ENCODE peak calls at places on chromosomes 11 and 22, in six cellular contexts. One of them, this sample, is unnamed.

GRCh38 chr11:118290923-118291322 is 13.6 kb upstream of the CD3E start:
- DNase-seq in HS-5: no peak
- DNase-seq in astrocyte of the spinal cord: no peak
- DNase-seq in activated gamma-delta T cell treated with Interleukin-2 at 50 U/mL for 16 hours: peak; percentile 39
- DNase-seq in HS-27A: no peak
- DNase-seq in stimulated activated CD4-positive, alpha-beta T cell treated with anti-CD3 and anti-CD28 coated beads, Interleukin-4, amount 100 ng/mL, for 24 hours: peak; percentile 51
- DNase-seq in this sample: peak; percentile 4

GRCh38 chr11:116690623-116691022 is 82.2 kb downstream of the BUD13 start:
- DNase-seq in HS-5: no peak
- DNase-seq in astrocyte of the spinal cord: no peak
- DNase-seq in activated gamma-delta T cell treated with Interleukin-2 at 50 U/mL for 16 hours: no peak
- DNase-seq in HS-27A: no peak
- DNase-seq in stimulated activated CD4-positive, alpha-beta T cell treated with anti-CD3 and anti-CD28 coated beads, Interleukin-4, amount 100 ng/mL, for 24 hours: no peak
- DNase-seq in this sample: no peak

GRCh38 chr11:8760896-8761295 is 78.3 kb downstream of the RPL27A start:
- DNase-seq in HS-5: no peak
- DNase-seq in astrocyte of the spinal cord: no peak
- DNase-seq in activated gamma-delta T cell treated with Interleukin-2 at 50 U/mL for 16 hours: no peak
- DNase-seq in HS-27A: no peak
- DNase-seq in stimulated activated CD4-positive, alpha-beta T cell treated with anti-CD3 and anti-CD28 coated beads, Interleukin-4, amount 100 ng/mL, for 24 hours: no peak
- DNase-seq in this sample: no peak

GRCh38 chr11:128462802-128463385 is 124.5 kb downstream of the ETS1 start:
- DNase-seq in HS-5: no peak
- DNase-seq in astrocyte of the spinal cord: no peak
- DNase-seq in activated gamma-delta T cell treated with Interleukin-2 at 50 U/mL for 16 hours: no peak
- DNase-seq in HS-27A: no peak
- DNase-seq in stimulated activated CD4-positive, alpha-beta T cell treated with anti-CD3 and anti-CD28 coated beads, Interleukin-4, amount 100 ng/mL, for 24 hours: no peak
- DNase-seq in this sample: no peak

GRCh38 chr22:28819253-28820096 is 19.1 kb upstream of the XBP1 start:
- DNase-seq in HS-5: no peak
- DNase-seq in astrocyte of the spinal cord: no peak
- DNase-seq in activated gamma-delta T cell treated with Interleukin-2 at 50 U/mL for 16 hours: no peak
- DNase-seq in HS-27A: no peak
- DNase-seq in stimulated activated CD4-positive, alpha-beta T cell treated with anti-CD3 and anti-CD28 coated beads, Interleukin-4, amount 100 ng/mL, for 24 hours: no peak
- DNase-seq in this sample: no peak

GRCh38 chr11:22680628-22681027 is 14.2 kb downstream of the GAS2 start:
- DNase-seq in HS-5: no peak
- DNase-seq in astrocyte of the spinal cord: no peak
- DNase-seq in activated gamma-delta T cell treated with Interleukin-2 at 50 U/mL for 16 hours: no peak
- DNase-seq in HS-27A: no peak
- DNase-seq in stimulated activated CD4-positive, alpha-beta T cell treated with anti-CD3 and anti-CD28 coated beads, Interleukin-4, amount 100 ng/mL, for 24 hours: no peak
- DNase-seq in this sample: no peak

GRCh38 chr11:65417702-65418430 is 4.7 kb upstream of the NEAT1 start:
- DNase-seq in HS-5: no peak
- DNase-seq in astrocyte of the spinal cord: peak; percentile 60
- DNase-seq in activated gamma-delta T cell treated with Interleukin-2 at 50 U/mL for 16 hours: peak; percentile 32
- DNase-seq in HS-27A: no peak
- DNase-seq in stimulated activated CD4-positive, alpha-beta T cell treated with anti-CD3 and anti-CD28 coated beads, Interleukin-4, amount 100 ng/mL, for 24 hours: peak; percentile 36
- DNase-seq in this sample: peak; percentile 21

GRCh38 chr11:127994736-127995135 is 592.6 kb downstream of the ETS1 start:
- DNase-seq in HS-5: peak; percentile 53
- DNase-seq in astrocyte of the spinal cord: peak; percentile 64
- DNase-seq in activated gamma-delta T cell treated with Interleukin-2 at 50 U/mL for 16 hours: no peak
- DNase-seq in HS-27A: no peak
- DNase-seq in stimulated activated CD4-positive, alpha-beta T cell treated with anti-CD3 and anti-CD28 coated beads, Interleukin-4, amount 100 ng/mL, for 24 hours: no peak
- DNase-seq in this sample: peak; percentile 70

GRCh38 chr11:44505591-44506054 is 59.8 kb upstream of the CD82 start:
- DNase-seq in HS-5: peak; percentile 19
- DNase-seq in astrocyte of the spinal cord: peak; percentile 63
- DNase-seq in activated gamma-delta T cell treated with Interleukin-2 at 50 U/mL for 16 hours: no peak
- DNase-seq in HS-27A: no peak
- DNase-seq in stimulated activated CD4-positive, alpha-beta T cell treated with anti-CD3 and anti-CD28 coated beads, Interleukin-4, amount 100 ng/mL, for 24 hours: no peak
- DNase-seq in this sample: peak; percentile 13

GRCh38 chr11:120746836-120747609 is 235.5 kb downstream of the GRIK4 start:
- DNase-seq in HS-5: no peak
- DNase-seq in astrocyte of the spinal cord: no peak
- DNase-seq in activated gamma-delta T cell treated with Interleukin-2 at 50 U/mL for 16 hours: no peak
- DNase-seq in HS-27A: no peak
- DNase-seq in stimulated activated CD4-positive, alpha-beta T cell treated with anti-CD3 and anti-CD28 coated beads, Interleukin-4, amount 100 ng/mL, for 24 hours: no peak
- DNase-seq in this sample: no peak

GRCh38 chr11:45341379-45341778 is 55.2 kb upstream of the SYT13 start:
- DNase-seq in HS-5: no peak
- DNase-seq in astrocyte of the spinal cord: no peak
- DNase-seq in activated gamma-delta T cell treated with Interleukin-2 at 50 U/mL for 16 hours: no peak
- DNase-seq in HS-27A: no peak
- DNase-seq in stimulated activated CD4-positive, alpha-beta T cell treated with anti-CD3 and anti-CD28 coated beads, Interleukin-4, amount 100 ng/mL, for 24 hours: no peak
- DNase-seq in this sample: no peak

GRCh38 chr22:29256606-29257325 is 11.0 kb downstream of the RHBDD3 start:
- DNase-seq in HS-5: no peak
- DNase-seq in astrocyte of the spinal cord: no peak
- DNase-seq in activated gamma-delta T cell treated with Interleukin-2 at 50 U/mL for 16 hours: no peak
- DNase-seq in HS-27A: no peak
- DNase-seq in stimulated activated CD4-positive, alpha-beta T cell treated with anti-CD3 and anti-CD28 coated beads, Interleukin-4, amount 100 ng/mL, for 24 hours: no peak
- DNase-seq in this sample: no peak

GRCh38 chr22:31646186-31647019 is 15.6 kb downstream of the PISD start:
- DNase-seq in HS-5: peak; percentile 92
- DNase-seq in astrocyte of the spinal cord: peak; percentile 95
- DNase-seq in activated gamma-delta T cell treated with Interleukin-2 at 50 U/mL for 16 hours: no peak
- DNase-seq in HS-27A: peak; percentile 58
- DNase-seq in stimulated activated CD4-positive, alpha-beta T cell treated with anti-CD3 and anti-CD28 coated beads, Interleukin-4, amount 100 ng/mL, for 24 hours: peak; percentile 71
- DNase-seq in this sample: peak; percentile 52

GRCh38 chr22:40687706-40688105 is 8.4 kb downstream of the MCHR1 start:
- DNase-seq in HS-5: no peak
- DNase-seq in astrocyte of the spinal cord: no peak
- DNase-seq in activated gamma-delta T cell treated with Interleukin-2 at 50 U/mL for 16 hours: no peak
- DNase-seq in HS-27A: no peak
- DNase-seq in stimulated activated CD4-positive, alpha-beta T cell treated with anti-CD3 and anti-CD28 coated beads, Interleukin-4, amount 100 ng/mL, for 24 hours: no peak
- DNase-seq in this sample: no peak

GRCh38 chr11:111539426-111540113 is 950 bp upstream of the LAYN start:
- DNase-seq in HS-5: no peak
- DNase-seq in astrocyte of the spinal cord: no peak
- DNase-seq in activated gamma-delta T cell treated with Interleukin-2 at 50 U/mL for 16 hours: peak; percentile 25
- DNase-seq in HS-27A: no peak
- DNase-seq in stimulated activated CD4-positive, alpha-beta T cell treated with anti-CD3 and anti-CD28 coated beads, Interleukin-4, amount 100 ng/mL, for 24 hours: no peak
- DNase-seq in this sample: peak; percentile 36

GRCh38 chr22:36798671-36799066 is 18.2 kb downstream of the PVALB start:
- DNase-seq in HS-5: no peak
- DNase-seq in astrocyte of the spinal cord: no peak
- DNase-seq in activated gamma-delta T cell treated with Interleukin-2 at 50 U/mL for 16 hours: no peak
- DNase-seq in HS-27A: no peak
- DNase-seq in stimulated activated CD4-positive, alpha-beta T cell treated with anti-CD3 and anti-CD28 coated beads, Interleukin-4, amount 100 ng/mL, for 24 hours: no peak
- DNase-seq in this sample: no peak

GRCh38 chr11:123083623-123084029 is 21.7 kb upstream of the HSPA8 start:
- DNase-seq in HS-5: peak; percentile 91
- DNase-seq in astrocyte of the spinal cord: peak; percentile 97
- DNase-seq in activated gamma-delta T cell treated with Interleukin-2 at 50 U/mL for 16 hours: peak; percentile 62
- DNase-seq in HS-27A: peak; percentile 55
- DNase-seq in stimulated activated CD4-positive, alpha-beta T cell treated with anti-CD3 and anti-CD28 coated beads, Interleukin-4, amount 100 ng/mL, for 24 hours: peak; percentile 79
- DNase-seq in this sample: peak; percentile 88

GRCh38 chr11:61333638-61334433 is 808 bp downstream of the TKFC start:
- DNase-seq in HS-5: no peak
- DNase-seq in astrocyte of the spinal cord: no peak
- DNase-seq in activated gamma-delta T cell treated with Interleukin-2 at 50 U/mL for 16 hours: no peak
- DNase-seq in HS-27A: no peak
- DNase-seq in stimulated activated CD4-positive, alpha-beta T cell treated with anti-CD3 and anti-CD28 coated beads, Interleukin-4, amount 100 ng/mL, for 24 hours: peak; percentile 11
- DNase-seq in this sample: no peak

GRCh38 chr11:6410695-6411430 is 8.0 kb downstream of the APBB1 start:
- DNase-seq in HS-5: no peak
- DNase-seq in astrocyte of the spinal cord: no peak
- DNase-seq in activated gamma-delta T cell treated with Interleukin-2 at 50 U/mL for 16 hours: no peak
- DNase-seq in HS-27A: no peak
- DNase-seq in stimulated activated CD4-positive, alpha-beta T cell treated with anti-CD3 and anti-CD28 coated beads, Interleukin-4, amount 100 ng/mL, for 24 hours: no peak
- DNase-seq in this sample: no peak

GRCh38 chr11:12864316-12865156 is 144.6 kb upstream of the RASSF10 start:
- DNase-seq in HS-5: no peak
- DNase-seq in astrocyte of the spinal cord: peak; percentile 89
- DNase-seq in activated gamma-delta T cell treated with Interleukin-2 at 50 U/mL for 16 hours: no peak
- DNase-seq in HS-27A: no peak
- DNase-seq in stimulated activated CD4-positive, alpha-beta T cell treated with anti-CD3 and anti-CD28 coated beads, Interleukin-4, amount 100 ng/mL, for 24 hours: no peak
- DNase-seq in this sample: peak; percentile 71

GRCh38 chr22:26367402-26368245 is 61.4 kb upstream of the ASPHD2 start:
- DNase-seq in HS-5: no peak
- DNase-seq in astrocyte of the spinal cord: peak; percentile 38
- DNase-seq in activated gamma-delta T cell treated with Interleukin-2 at 50 U/mL for 16 hours: peak; percentile 55
- DNase-seq in HS-27A: peak; percentile 22
- DNase-seq in stimulated activated CD4-positive, alpha-beta T cell treated with anti-CD3 and anti-CD28 coated beads, Interleukin-4, amount 100 ng/mL, for 24 hours: peak; percentile 69
- DNase-seq in this sample: peak; percentile 75

GRCh38 chr11:3123761-3124733 is 41.1 kb downstream of the OSBPL5 start:
- DNase-seq in HS-5: peak; percentile 88
- DNase-seq in astrocyte of the spinal cord: peak; percentile 95
- DNase-seq in activated gamma-delta T cell treated with Interleukin-2 at 50 U/mL for 16 hours: no peak
- DNase-seq in HS-27A: peak; percentile 60
- DNase-seq in stimulated activated CD4-positive, alpha-beta T cell treated with anti-CD3 and anti-CD28 coated beads, Interleukin-4, amount 100 ng/mL, for 24 hours: no peak
- DNase-seq in this sample: peak; percentile 97

GRCh38 chr11:61109671-61110070 is 7.4 kb downstream of the CD5 start:
- DNase-seq in HS-5: no peak
- DNase-seq in astrocyte of the spinal cord: no peak
- DNase-seq in activated gamma-delta T cell treated with Interleukin-2 at 50 U/mL for 16 hours: no peak
- DNase-seq in HS-27A: no peak
- DNase-seq in stimulated activated CD4-positive, alpha-beta T cell treated with anti-CD3 and anti-CD28 coated beads, Interleukin-4, amount 100 ng/mL, for 24 hours: no peak
- DNase-seq in this sample: no peak

This sample was measured in adipocyte.